ENCODE peak calls at places on chromosomes 5 and 9, in four cellular contexts. One of them, this sample, is unnamed. For H3K27me3 and H3K4me1, the result is how much of the 10 kb centered on the place peaks cover.

GRCh38 chr5:100970646-100971045 is 67.6 kb upstream of the ST8SIA4 start:
- DNase-seq in heart left ventricle: no peak
- DNase-seq in upper lobe of right lung: no peak
- DNase-seq in mesendoderm: peak
- DNase-seq in this sample: no peak

GRCh38 chr9:74447451-74448193 is 49.5 kb upstream of the RORB start:
- DNase-seq in mesendoderm: no peak
- DNase-seq in heart left ventricle: no peak
- DNase-seq in upper lobe of right lung: no peak
- DNase-seq in this sample: no peak

GRCh38 chr5:100790170-100790665 is 112.9 kb downstream of the ST8SIA4 start:
- DNase-seq in mesendoderm: peak
- DNase-seq in heart left ventricle: no peak
- DNase-seq in upper lobe of right lung: no peak
- DNase-seq in this sample: no peak

GRCh38 chr5:72543365-72543764 is 36.2 kb upstream of the ZNF366 start:
- DNase-seq in mesendoderm: no peak
- DNase-seq in upper lobe of right lung: no peak
- DNase-seq in heart left ventricle: no peak
- DNase-seq in this sample: no peak

GRCh38 chr9:135144581-135145108 is 57.2 kb downstream of the OLFM1 start:
- DNase-seq in upper lobe of right lung: peak
- DNase-seq in mesendoderm: no peak
- DNase-seq in heart left ventricle: no peak
- DNase-seq in this sample: no peak

GRCh38 chr5:168891175-168891812 is 312.1 kb upstream of the PANK3 start:
- DNase-seq in mesendoderm: no peak
- DNase-seq in heart left ventricle: no peak
- DNase-seq in upper lobe of right lung: no peak
- DNase-seq in this sample: no peak

GRCh38 chr9:81874926-81875325 is 53.3 kb upstream of the SPATA31D4 start:
- DNase-seq in mesendoderm: no peak
- DNase-seq in heart left ventricle: peak
- DNase-seq in upper lobe of right lung: no peak
- DNase-seq in this sample: no peak

GRCh38 chr9:81690251-81690851 is 1.0 kb upstream of the TLE1 start:
- DNase-seq in heart left ventricle: no peak
- DNase-seq in mesendoderm: peak
- DNase-seq in upper lobe of right lung: peak
- DNase-seq in this sample: peak

GRCh38 chr5:579746-580366 is 32.3 kb upstream of the CEP72 start:
- DNase-seq in upper lobe of right lung: no peak
- DNase-seq in heart left ventricle: no peak
- DNase-seq in mesendoderm: no peak
- DNase-seq in this sample: no peak

GRCh38 chr9:1460143-1460769 is 410.1 kb downstream of the DMRT2 start:
- DNase-seq in heart left ventricle: no peak
- DNase-seq in mesendoderm: peak
- DNase-seq in upper lobe of right lung: no peak
- DNase-seq in this sample: no peak

GRCh38 chr5:166509085-166509484 is 1782.4 kb upstream of the WWC1 start:
- DNase-seq in upper lobe of right lung: no peak
- DNase-seq in mesendoderm: peak
- DNase-seq in heart left ventricle: no peak
- DNase-seq in this sample: no peak

GRCh38 chr5:80195837-80196400 is 59.9 kb downstream of the SERINC5 start:
- DNase-seq in upper lobe of right lung: no peak
- DNase-seq in heart left ventricle: no peak
- DNase-seq in mesendoderm: no peak
- DNase-seq in this sample: no peak

GRCh38 chr5:154205441-154206117 is 15.0 kb downstream of the GALNT10 start:
- DNase-seq in upper lobe of right lung: no peak
- DNase-seq in heart left ventricle: no peak
- DNase-seq in mesendoderm: no peak
- DNase-seq in this sample: no peak

GRCh38 chr9:76116913-76117312 is 226.4 kb downstream of the PCSK5 start:
- DNase-seq in heart left ventricle: no peak
- DNase-seq in mesendoderm: no peak
- DNase-seq in upper lobe of right lung: no peak
- DNase-seq in this sample: no peak

GRCh38 chr9:745761-746414 is 95.6 kb upstream of the DMRT1 start:
- DNase-seq in heart left ventricle: no peak
- DNase-seq in mesendoderm: no peak
- DNase-seq in upper lobe of right lung: no peak
- DNase-seq in this sample: no peak

GRCh38 chr5:115634343-115635132 is 8.7 kb upstream of the TMED7 start:
- DNase-seq in mesendoderm: peak
- DNase-seq in upper lobe of right lung: peak
- DNase-seq in heart left ventricle: peak
- DNase-seq in this sample: peak

GRCh38 chr9:8188720-8189407 is 389.3 kb upstream of the DMAC1 start:
- DNase-seq in heart left ventricle: no peak
- DNase-seq in mesendoderm: no peak
- DNase-seq in upper lobe of right lung: no peak
- DNase-seq in this sample: no peak

GRCh38 chr5:132060501-132061161 is at the start of gene IL3:
- DNase-seq in heart left ventricle: no peak
- DNase-seq in upper lobe of right lung: peak
- DNase-seq in mesendoderm: no peak
- DNase-seq in this sample: peak

GRCh38 chr5:54309751-54310432 is 481 bp downstream of the ARL15 start:
- DNase-seq in mesendoderm: peak
- DNase-seq in heart left ventricle: peak
- DNase-seq in upper lobe of right lung: peak
- DNase-seq in this sample: peak

GRCh38 chr5:167011196-167011595 is 1280.2 kb upstream of the WWC1 start:
- DNase-seq in heart left ventricle: no peak
- DNase-seq in mesendoderm: no peak
- DNase-seq in upper lobe of right lung: no peak
- DNase-seq in this sample: no peak

GRCh38 chr9:109821711-109822110 is 41.7 kb downstream of the PALM2AKAP2 start:
- DNase-seq in heart left ventricle: no peak
- DNase-seq in upper lobe of right lung: no peak
- DNase-seq in mesendoderm: no peak
- DNase-seq in this sample: no peak

GRCh38 chr5:132474881-132475511 is 15.6 kb downstream of the IRF1 start:
- DNase-seq in mesendoderm: peak
- DNase-seq in upper lobe of right lung: peak
- DNase-seq in heart left ventricle: no peak
- DNase-seq in this sample: no peak

GRCh38 chr5:32302822-32303754 is 9.7 kb downstream of the MTMR12 start:
- DNase-seq in mesendoderm: no peak
- DNase-seq in heart left ventricle: no peak
- DNase-seq in upper lobe of right lung: no peak
- DNase-seq in this sample: no peak

GRCh38 chr9:72443855-72444254 is 77.6 kb upstream of the TMC1 start:
- DNase-seq in heart left ventricle: peak
- DNase-seq in mesendoderm: peak
- DNase-seq in upper lobe of right lung: no peak
- DNase-seq in this sample: no peak

GRCh38 chr9:100011062-100011681 is 87.6 kb downstream of the ERP44 start:
- DNase-seq in heart left ventricle: no peak
- DNase-seq in upper lobe of right lung: no peak
- DNase-seq in mesendoderm: peak
- DNase-seq in this sample: no peak

GRCh38 chr5:151685749-151686672 is 704 bp downstream of the SPARC start:
- DNase-seq in mesendoderm: peak
- DNase-seq in upper lobe of right lung: no peak
- DNase-seq in heart left ventricle: no peak
- DNase-seq in this sample: no peak

GRCh38 chr9:116901260-116901659 is 214.2 kb downstream of the TRIM32 start:
- DNase-seq in upper lobe of right lung: no peak
- DNase-seq in heart left ventricle: no peak
- DNase-seq in mesendoderm: no peak
- DNase-seq in this sample: no peak

GRCh38 chr5:174729075-174729680 is 4.8 kb downstream of the MSX2 start:
- DNase-seq in upper lobe of right lung: no peak
- DNase-seq in mesendoderm: peak
- DNase-seq in heart left ventricle: no peak
- DNase-seq in this sample: no peak

GRCh38 chr5:16702964-16703363 is 86.2 kb upstream of the RETREG1 start:
- DNase-seq in heart left ventricle: no peak
- DNase-seq in mesendoderm: no peak
- DNase-seq in upper lobe of right lung: no peak
- DNase-seq in this sample: no peak

GRCh38 chr9:19876569-19877316 is 87.9 kb upstream of the SLC24A2 start:
- DNase-seq in heart left ventricle: no peak
- DNase-seq in mesendoderm: no peak
- DNase-seq in upper lobe of right lung: no peak
- DNase-seq in this sample: no peak

GRCh38 chr5:180807654-180808414 is 5.2 kb upstream of the MGAT1 start:
- DNase-seq in mesendoderm: no peak
- DNase-seq in upper lobe of right lung: no peak
- DNase-seq in heart left ventricle: no peak
- DNase-seq in this sample: peak

GRCh38 chr5:128493657-128494329 is 44.3 kb downstream of the FBN2 start:
- DNase-seq in mesendoderm: no peak
- DNase-seq in upper lobe of right lung: no peak
- DNase-seq in heart left ventricle: no peak
- DNase-seq in this sample: no peak

GRCh38 chr9:69412741-69413150 is 87.7 kb downstream of the ENTREP1 start:
- DNase-seq in mesendoderm: peak
- DNase-seq in heart left ventricle: peak
- DNase-seq in upper lobe of right lung: peak
- DNase-seq in this sample: peak

GRCh38 chr5:3598725-3599282 is 3.2 kb downstream of the IRX1 start:
- DNase-seq in heart left ventricle: no peak
- DNase-seq in upper lobe of right lung: no peak
- DNase-seq in mesendoderm: peak
- DNase-seq in this sample: no peak

GRCh38 chr9:79446540-79447307 is 125.0 kb upstream of the TLE4 start:
- DNase-seq in heart left ventricle: no peak
- DNase-seq in upper lobe of right lung: no peak
- DNase-seq in mesendoderm: no peak
- DNase-seq in this sample: no peak

GRCh38 chr5:146660381-146660960 is 144.5 kb upstream of the GPR151 start:
- DNase-seq in upper lobe of right lung: no peak
- DNase-seq in heart left ventricle: no peak
- DNase-seq in mesendoderm: no peak
- DNase-seq in this sample: no peak

GRCh38 chr5:80780761-80781285 is 126.0 kb upstream of the DHFR start:
- DNase-seq in mesendoderm: no peak
- DNase-seq in heart left ventricle: no peak
- DNase-seq in upper lobe of right lung: no peak
- DNase-seq in this sample: no peak

GRCh38 chr5:25881318-25882036 is 1156.9 kb downstream of the CDH9 start:
- DNase-seq in heart left ventricle: no peak
- DNase-seq in upper lobe of right lung: no peak
- DNase-seq in mesendoderm: no peak
- DNase-seq in this sample: no peak

GRCh38 chr9:132743886-132744544 is 73.8 kb downstream of the GTF3C4 start:
- DNase-seq in upper lobe of right lung: peak
- DNase-seq in heart left ventricle: no peak
- DNase-seq in mesendoderm: no peak
- DNase-seq in this sample: no peak
- H3K27me3 ChIP-seq in upper lobe of right lung: half or more
- H3K27me3 ChIP-seq in heart left ventricle: under half
- H3K27me3 ChIP-seq in mesendoderm: under half
- H3K27me3 ChIP-seq in this sample: half or more

DNA sequence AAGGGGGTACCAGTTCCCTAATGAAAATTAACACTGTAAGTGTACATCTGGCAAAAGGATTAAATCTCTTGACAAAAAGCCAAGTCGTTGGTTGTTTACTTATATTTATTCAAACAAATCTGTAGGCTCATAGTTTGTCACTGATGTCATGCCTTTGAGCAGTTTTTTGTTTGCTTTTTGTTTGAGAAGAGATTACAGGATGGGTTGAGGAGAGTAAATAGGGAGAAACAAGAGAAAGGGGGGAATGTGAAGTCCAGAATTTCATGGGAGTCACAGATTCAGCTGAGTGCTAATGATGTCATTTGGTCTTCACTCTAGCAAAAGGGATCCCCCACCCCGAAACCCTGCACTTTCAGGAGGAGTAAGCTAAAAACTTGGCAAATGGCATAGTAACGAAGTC is 337.4 kb downstream of the GLIS3 start:
- DNase-seq in mesendoderm: peak
- DNase-seq in heart left ventricle: no peak
- DNase-seq in upper lobe of right lung: no peak
- DNase-seq in this sample: no peak
- H3K4me1 ChIP-seq in mesendoderm: under half
- H3K4me1 ChIP-seq in heart left ventricle: under half
- H3K4me1 ChIP-seq in upper lobe of right lung: under half
- H3K4me1 ChIP-seq in this sample: under half

GRCh38 chr5:78908173-78908901 is 76.8 kb downstream of the ARSB start:
- DNase-seq in heart left ventricle: peak
- DNase-seq in upper lobe of right lung: no peak
- DNase-seq in mesendoderm: peak
- DNase-seq in this sample: no peak
- H3K27ac ChIP-seq in heart left ventricle: peak
- H3K27ac ChIP-seq in upper lobe of right lung: no peak
- H3K27ac ChIP-seq in mesendoderm: peak
- H3K27ac ChIP-seq in this sample: peak

DNA sequence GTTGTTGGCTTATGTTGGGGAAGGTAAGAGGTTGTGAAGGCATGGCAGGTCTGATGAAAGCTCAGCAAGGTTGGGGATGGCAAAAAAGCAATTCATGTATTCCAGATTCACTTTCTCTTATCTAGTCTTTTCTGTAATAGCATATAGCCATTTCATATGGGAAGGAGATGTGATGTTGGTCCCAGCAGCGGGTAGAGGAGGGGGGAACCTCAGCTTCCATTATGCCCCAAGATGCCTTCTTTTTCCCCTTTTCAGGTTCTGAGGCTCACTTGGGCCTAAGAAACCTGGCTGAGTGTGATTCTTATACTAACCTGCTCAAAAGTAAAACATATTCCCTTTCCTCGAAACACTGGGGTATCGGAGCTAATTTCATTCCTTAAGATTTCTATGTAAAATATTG is 201.6 kb downstream of the MEF2C start:
- DNase-seq in mesendoderm: no peak
- DNase-seq in upper lobe of right lung: no peak
- DNase-seq in heart left ventricle: no peak
- DNase-seq in this sample: no peak
- H3K27me3 ChIP-seq in mesendoderm: half or more
- H3K27me3 ChIP-seq in upper lobe of right lung: half or more
- H3K27me3 ChIP-seq in heart left ventricle: half or more
- H3K27me3 ChIP-seq in this sample: half or more

This sample was measured in left lung.